ENCODE peak calls at places on chromosomes 4 and X, in four cellular contexts. K is SK-N-SH, W is GM12878, C is HepG2. P is an unnamed sample.

GRCh38 chr4:174627473-174627872 is 105.2 kb upstream of the HPGD start:
- DNase-seq in K (no peak), C (no peak), W (no peak), P (no peak)

GRCh38 chrX:38275615-38276014 is 51.7 kb downstream of the RPGR start:
- DNase-seq in W (peak), K (no peak), C (peak), P (no peak)

GRCh38 chrX:103586314-103586646 is 965 bp downstream of the TCEAL4 start:
- DNase-seq in K (peak), C (no peak), W (no peak), P (no peak)

GRCh38 chrX:129738466-129739308 is at the start of gene XPNPEP2:
- DNase-seq in C (no peak), K (peak), W (no peak), P (no peak)

GRCh38 chr4:2535386-2536192 is 858 bp upstream of the FAM193A start:
- DNase-seq in K (peak), W (no peak), C (peak), P (no peak)

GRCh38 chr4:87785858-87786509 is 13.4 kb upstream of the IBSP start:
- DNase-seq in W (no peak), K (no peak), C (no peak), P (no peak)

GRCh38 chrX:27680726-27681125 is 90.6 kb downstream of the DCAF8L2 start:
- DNase-seq in W (no peak), C (no peak), K (no peak), P (no peak)

GRCh38 chrX:13208281-13208935 is 111.4 kb downstream of the ATXN3L start:
- DNase-seq in C (peak), K (no peak), W (no peak), P (no peak)

GRCh38 chr4:148986951-148987350 is 544.7 kb upstream of the NR3C2 start:
- DNase-seq in C (no peak), K (no peak), W (no peak), P (no peak)
- TF ChIP-seq CHD2 in C (no peak), K (no peak), W (no peak), P (no peak)

GRCh38 chrX:125953769-125954168 is 212.3 kb downstream of the DCAF12L2 start:
- DNase-seq in K (no peak), C (no peak), W (no peak), P (no peak)
- TF ChIP-seq CHD2 in K (no peak), C (no peak), W (no peak), P (no peak)

GRCh38 chr4:176981551-176981950 is 188.8 kb upstream of the VEGFC start:
- DNase-seq in K (no peak), C (no peak), W (no peak), P (no peak)
- TF ChIP-seq CHD2 in K (no peak), C (no peak), W (no peak), P (no peak)

DNA sequence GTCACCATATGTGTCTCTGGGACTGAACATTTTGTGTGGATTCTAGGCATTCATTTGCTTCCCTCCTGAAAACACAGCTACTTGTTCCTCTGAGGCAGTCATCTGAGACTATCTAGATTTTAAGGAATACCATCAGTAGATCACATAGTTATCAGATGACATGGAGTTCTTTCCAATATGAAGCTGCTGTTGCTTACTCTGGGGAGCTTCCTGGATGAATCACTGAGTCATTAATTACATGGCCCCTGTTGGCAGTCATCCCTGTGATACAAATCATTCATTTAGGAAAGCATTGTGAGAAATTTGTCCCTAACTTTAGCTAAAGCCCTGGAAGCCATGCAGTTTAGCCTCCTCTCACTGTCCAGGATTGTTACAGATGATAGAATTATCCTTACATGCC is 98.2 kb upstream of the ARSJ start:
- DNase-seq in K (no peak), W (no peak), C (no peak), P (no peak)
- TF ChIP-seq CHD2 in K (no peak), W (no peak), C (no peak), P (no peak)

GRCh38 chr4:182085051-182085480 is 158.1 kb upstream of the TENM3 start:
- DNase-seq in K (no peak), C (no peak), W (no peak), P (peak)
- TF ChIP-seq CHD2 in K (no peak), C (no peak), W (no peak), P (no peak)

GRCh38 chrX:8374041-8374825 is 90.4 kb upstream of the VCX3B start:
- DNase-seq in W (no peak), C (no peak), K (no peak), P (no peak)
- TF ChIP-seq CHD2 in W (no peak), C (no peak), K (no peak), P (no peak)

GRCh38 chrX:1466971-1467561 is 14.4 kb upstream of the ASMTL start:
- DNase-seq in W (no peak), C (no peak), K (no peak), P (no peak)
- TF ChIP-seq CHD2 in W (no peak), C (no peak), K (no peak), P (no peak)